ENCODE peak calls at places on chromosome X, in eight cellular contexts. V is tibial artery, K is foreskin fibroblast, A is OCI-LY7, Q is endothelial cell, G is upper lobe of right lung, F is AG09309, M is epithelial cell of esophagus. C is an unnamed sample.

GRCh38 chrX:49192722-49193328 is 6.7 kb upstream of the PRICKLE3 start:
- DNase-seq in F (no peak), M (peak), G (no peak), K (no peak), V (no peak), Q (no peak), A (peak), C (no peak)

GRCh38 chrX:2960861-2961515 is 31.8 kb upstream of the ARSD start:
- DNase-seq in A (no peak), F (no peak), M (no peak), Q (no peak), K (no peak), G (no peak), V (no peak), C (no peak)

GRCh38 chrX:20265221-20265725 is 1.4 kb downstream of the RPS6KA3 start:
- DNase-seq in Q (peak), V (peak), M (peak), K (peak), G (peak), A (peak), F (no peak), C (peak)

GRCh38 chrX:53128097-53128749 is 34.3 kb downstream of the KANTR start:
- DNase-seq in A (no peak), K (no peak), M (no peak), F (peak), G (no peak), V (no peak), Q (no peak), C (no peak)

GRCh38 chrX:123745511-123745910 is 12.7 kb upstream of the THOC2 start:
- DNase-seq in F (no peak), V (no peak), G (no peak), K (no peak), A (no peak), Q (no peak), M (no peak), C (no peak)

GRCh38 chrX:97332963-97333362 is 449.3 kb downstream of the RPA4 start:
- DNase-seq in G (no peak), F (no peak), Q (no peak), A (no peak), M (no peak), K (peak), V (no peak), C (no peak)

GRCh38 chrX:109485470-109486340 is 3.8 kb upstream of the GUCY2F start:
- DNase-seq in G (peak), A (peak), Q (peak), F (peak), M (peak), K (peak), V (peak), C (peak)

GRCh38 chrX:1400731-1401471 is 9.0 kb upstream of the SLC25A6 start:
- DNase-seq in K (no peak), G (peak), A (no peak), Q (no peak), V (no peak), F (no peak), M (no peak), C (no peak)

GRCh38 chrX:102008901-102009300 is 77.1 kb upstream of the ZMAT1 start:
- DNase-seq in M (no peak), V (no peak), K (no peak), A (no peak), F (no peak), Q (no peak), G (no peak), C (no peak)

GRCh38 chrX:119809185-119809666 is 17.8 kb upstream of the RPL39 start:
- DNase-seq in F (no peak), G (no peak), M (no peak), V (no peak), K (no peak), Q (no peak), A (no peak), C (no peak)

GRCh38 chrX:35046646-35047231 is 104.1 kb downstream of the FAM47B start:
- DNase-seq in M (no peak), V (no peak), K (peak), A (no peak), G (no peak), F (no peak), Q (no peak), C (no peak)

GRCh38 chrX:11375614-11376119 is 82.5 kb downstream of the AMELX start:
- DNase-seq in K (no peak), M (no peak), F (no peak), V (no peak), G (no peak), A (no peak), Q (no peak), C (no peak)

GRCh38 chrX:9476810-9477575 is 12.1 kb downstream of the TBL1X start:
- DNase-seq in G (no peak), F (no peak), M (no peak), Q (no peak), A (no peak), V (no peak), K (no peak), C (no peak)

GRCh38 chrX:136635235-136635634 is 12.7 kb upstream of the CD40LG start:
- DNase-seq in A (no peak), K (no peak), G (no peak), F (no peak), Q (no peak), V (no peak), M (no peak), C (no peak)

GRCh38 chrX:96361844-96362243 is 322.8 kb upstream of the DIAPH2 start:
- DNase-seq in A (no peak), M (peak), Q (no peak), F (no peak), K (no peak), G (no peak), V (no peak), C (no peak)

GRCh38 chrX:100973411-100973810 is 3.9 kb downstream of the ARL13A start:
- DNase-seq in A (no peak), Q (no peak), G (no peak), F (no peak), K (peak), V (no peak), M (peak), C (no peak)

GRCh38 chrX:24204331-24204730 is 54.8 kb downstream of the ZFX start:
- DNase-seq in G (no peak), Q (no peak), K (peak), M (peak), V (no peak), A (no peak), F (peak), C (no peak)

GRCh38 chrX:40278340-40279090 is 180.8 kb upstream of the BCOR start:
- DNase-seq in A (no peak), G (no peak), Q (no peak), F (no peak), V (no peak), K (no peak), M (no peak), C (peak)

GRCh38 chrX:15644560-15644872 is 20.1 kb downstream of the CLTRN start:
- DNase-seq in M (no peak), G (no peak), V (no peak), Q (no peak), F (no peak), A (no peak), K (no peak), C (no peak)

GRCh38 chrX:2696698-2697215 is 5.7 kb downstream of the CD99 start:
- DNase-seq in K (peak), A (peak), G (no peak), Q (no peak), M (peak), V (no peak), F (no peak), C (no peak)

GRCh38 chrX:149648932-149649331 is 17.3 kb upstream of the TMEM185A start:
- DNase-seq in G (no peak), V (no peak), F (no peak), A (no peak), K (no peak), M (no peak), Q (no peak), C (no peak)
- TF ChIP-seq CTCF in G (no peak), V (no peak), F (no peak), A (no peak), K (no peak), M (peak), Q (no peak), C (no peak)

GRCh38 chrX:74383611-74384010 is 37.7 kb upstream of the SLC16A2 start:
- DNase-seq in Q (peak), V (peak), A (peak), G (no peak), K (peak), F (peak), M (peak), C (no peak)
- TF ChIP-seq CTCF in Q (no peak), V (peak), A (peak), G (peak), K (peak), F (peak), M (peak), C (no peak)

GRCh38 chrX:104918122-104918521 is 302.4 kb downstream of the TEX13A start:
- DNase-seq in A (no peak), F (no peak), M (no peak), Q (no peak), K (no peak), V (no peak), G (no peak), C (no peak)

DNA sequence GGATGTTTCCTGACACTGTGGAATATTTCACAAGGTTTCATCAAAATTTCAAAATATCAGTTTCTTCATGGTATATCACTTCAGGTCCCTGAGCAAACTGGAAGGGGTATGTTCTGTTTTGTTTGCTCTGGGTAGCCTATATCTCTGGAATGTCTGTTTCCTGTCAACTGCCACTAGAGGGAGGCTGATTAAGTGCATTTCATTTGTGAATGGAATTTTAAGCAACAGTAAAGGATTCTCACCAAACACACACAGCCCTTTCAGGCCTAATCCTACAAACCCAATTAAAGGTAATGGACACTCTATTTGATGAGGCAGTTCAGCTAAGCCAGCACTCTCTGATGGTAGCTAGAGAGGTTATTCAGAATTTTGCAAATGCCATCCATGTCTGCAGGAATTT is 307.1 kb downstream of the TEX13A start:
- DNase-seq in Q (no peak), G (no peak), M (peak), A (peak), F (no peak), K (no peak), V (no peak), C (no peak)
- TF ChIP-seq CTCF in Q (peak), G (peak), M (peak), A (peak), F (peak), K (peak), V (peak), C (no peak)

DNA sequence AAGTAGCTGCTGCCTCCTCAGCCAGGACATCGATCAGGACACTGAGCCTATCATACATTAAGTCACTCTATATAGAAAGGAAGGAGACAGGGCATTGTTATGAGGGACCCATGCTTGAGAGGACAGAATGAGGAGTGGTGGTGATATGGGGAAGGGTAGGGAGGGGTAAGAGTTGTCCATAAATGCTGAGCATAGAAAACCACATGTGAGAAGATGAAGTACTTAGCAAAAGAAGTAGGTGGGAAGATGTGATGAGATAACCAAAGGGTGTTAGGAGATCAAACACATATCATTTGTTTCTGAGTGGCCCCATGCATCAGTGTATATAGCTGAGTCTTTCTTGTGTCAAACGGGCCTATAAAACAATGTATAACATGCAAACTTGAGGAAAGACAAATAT is 84.1 kb downstream of the DGKK start:
- DNase-seq in M (no peak), G (no peak), A (no peak), Q (no peak), K (no peak), V (no peak), F (no peak), C (no peak)
- TF ChIP-seq CTCF in M (no peak), G (no peak), A (no peak), Q (no peak), K (no peak), V (no peak), F (no peak), C (no peak)

GRCh38 chrX:17242470-17242869 is 132.5 kb upstream of the NHS start:
- DNase-seq in K (peak), A (peak), Q (peak), F (peak), M (peak), V (peak), G (no peak), C (no peak)
- TF ChIP-seq CTCF in K (peak), A (peak), Q (peak), F (peak), M (peak), V (peak), G (peak), C (peak)